ENCODE peak calls at places on chromosomes 7 and 10, in four cellular contexts. I, G, S and B are unnamed samples. For H3K27me3 and H3K4me1, the result is how much of the 10 kb centered on the place peaks cover.

GRCh38 chr7:80967536-80968297 is 48.9 kb upstream of the SEMA3C start:
- DNase-seq in I (no peak), G (no peak), S (peak), B (no peak)

GRCh38 chr7:351681-352480 is 61.9 kb downstream of the FOXL3 start:
- DNase-seq in I (no peak), G (no peak), S (no peak), B (no peak)

GRCh38 chr10:50561266-50561665 is 62.5 kb downstream of the SGMS1 start:
- DNase-seq in I (peak), G (no peak), S (peak), B (no peak)

GRCh38 chr10:103843854-103844567 is 11.4 kb downstream of the SH3PXD2A start:
- DNase-seq in I (peak), G (no peak), S (peak), B (no peak)

GRCh38 chr7:145848691-145849090 is 267.9 kb upstream of the CNTNAP2 start:
- DNase-seq in I (no peak), G (no peak), S (no peak), B (no peak)

GRCh38 chr10:114291516-114291915 is 52.5 kb downstream of the VWA2 start:
- DNase-seq in I (no peak), G (no peak), S (no peak), B (no peak)

GRCh38 chr7:155896531-155897263 is 84.4 kb upstream of the SHH start:
- DNase-seq in I (no peak), G (no peak), S (no peak), B (no peak)

GRCh38 chr7:138204285-138204988 is 128.2 kb downstream of the AKR1D1 start:
- DNase-seq in I (no peak), G (no peak), S (no peak), B (no peak)

GRCh38 chr7:143385891-143386781 is 5.0 kb downstream of the ZYX start:
- DNase-seq in I (no peak), G (no peak), S (no peak), B (peak)

GRCh38 chr7:31970501-31970900 is 99.7 kb downstream of the PDE1C start:
- DNase-seq in I (no peak), G (no peak), S (no peak), B (no peak)

GRCh38 chr7:100477871-100478248 is 1.2 kb downstream of the TSC22D4 start:
- DNase-seq in I (no peak), G (no peak), S (peak), B (no peak)

GRCh38 chr10:78248651-78249464 is 215.2 kb downstream of the RPS24 start:
- DNase-seq in I (no peak), G (no peak), S (peak), B (no peak)

GRCh38 chr7:98657736-98658135 is 40.7 kb downstream of the NPTX2 start:
- DNase-seq in I (no peak), G (no peak), S (no peak), B (no peak)

GRCh38 chr7:150996289-150997074 is 5.7 kb downstream of the NOS3 start:
- DNase-seq in I (no peak), G (no peak), S (no peak), B (no peak)

GRCh38 chr10:90959826-90960225 is 38.9 kb upstream of the ANKRD1 start:
- DNase-seq in I (no peak), G (no peak), S (no peak), B (no peak)

GRCh38 chr7:73437091-73437490 is 3.5 kb downstream of the FZD9 start:
- DNase-seq in I (no peak), G (no peak), S (no peak), B (no peak)

GRCh38 chr7:27162930-27163775 is 2.2 kb downstream of the HOXA9 start:
- DNase-seq in I (no peak), G (no peak), S (no peak), B (no peak)

GRCh38 chr10:47182934-47183725 is 116.9 kb upstream of the GDF10 start:
- DNase-seq in I (no peak), G (no peak), S (no peak), B (no peak)

GRCh38 chr7:18488047-18488446 is 7.5 kb upstream of the HDAC9 start:
- DNase-seq in I (no peak), G (no peak), S (no peak), B (no peak)

GRCh38 chr7:37901236-37901827 is 15.3 kb downstream of the SFRP4 start:
- DNase-seq in I (no peak), G (no peak), S (peak), B (no peak)

GRCh38 chr10:76624470-76624869 is 1013.1 kb downstream of the KCNMA1 start:
- DNase-seq in I (no peak), G (no peak), S (no peak), B (no peak)

GRCh38 chr7:77288676-77289320 is 89.2 kb upstream of the FGL2 start:
- DNase-seq in I (no peak), G (no peak), S (no peak), B (no peak)

GRCh38 chr10:93408788-93409187 is 73.3 kb downstream of the MYOF start:
- DNase-seq in I (no peak), G (no peak), S (no peak), B (no peak)

GRCh38 chr7:47358357-47358756 is 223.6 kb downstream of the TNS3 start:
- DNase-seq in I (no peak), G (no peak), S (no peak), B (no peak)

GRCh38 chr10:133274751-133275682 is 1.7 kb downstream of the ADAM8 start:
- DNase-seq in I (no peak), G (no peak), S (no peak), B (peak)

GRCh38 chr7:76149847-76150691 is 51.6 kb upstream of the SRRM3 start:
- DNase-seq in I (no peak), G (no peak), S (no peak), B (no peak)

GRCh38 chr10:101223274-101224059 is 5.8 kb downstream of the LBX1 start:
- DNase-seq in I (no peak), G (no peak), S (no peak), B (no peak)

GRCh38 chr10:101224910-101225823 is 4.1 kb downstream of the LBX1 start:
- DNase-seq in I (no peak), G (no peak), S (no peak), B (no peak)

GRCh38 chr10:101222683-101223273 is 6.5 kb downstream of the LBX1 start:
- DNase-seq in I (no peak), G (no peak), S (peak), B (no peak)

GRCh38 chr10:101225846-101226361 is 3.4 kb downstream of the LBX1 start:
- DNase-seq in I (no peak), G (no peak), S (no peak), B (no peak)

GRCh38 chr10:101224060-101224909 is 5.0 kb downstream of the LBX1 start:
- DNase-seq in I (no peak), G (no peak), S (no peak), B (no peak)
- H3K27me3 ChIP-seq in I (half or more), G (half or more), S (half or more), B (half or more)

DNA sequence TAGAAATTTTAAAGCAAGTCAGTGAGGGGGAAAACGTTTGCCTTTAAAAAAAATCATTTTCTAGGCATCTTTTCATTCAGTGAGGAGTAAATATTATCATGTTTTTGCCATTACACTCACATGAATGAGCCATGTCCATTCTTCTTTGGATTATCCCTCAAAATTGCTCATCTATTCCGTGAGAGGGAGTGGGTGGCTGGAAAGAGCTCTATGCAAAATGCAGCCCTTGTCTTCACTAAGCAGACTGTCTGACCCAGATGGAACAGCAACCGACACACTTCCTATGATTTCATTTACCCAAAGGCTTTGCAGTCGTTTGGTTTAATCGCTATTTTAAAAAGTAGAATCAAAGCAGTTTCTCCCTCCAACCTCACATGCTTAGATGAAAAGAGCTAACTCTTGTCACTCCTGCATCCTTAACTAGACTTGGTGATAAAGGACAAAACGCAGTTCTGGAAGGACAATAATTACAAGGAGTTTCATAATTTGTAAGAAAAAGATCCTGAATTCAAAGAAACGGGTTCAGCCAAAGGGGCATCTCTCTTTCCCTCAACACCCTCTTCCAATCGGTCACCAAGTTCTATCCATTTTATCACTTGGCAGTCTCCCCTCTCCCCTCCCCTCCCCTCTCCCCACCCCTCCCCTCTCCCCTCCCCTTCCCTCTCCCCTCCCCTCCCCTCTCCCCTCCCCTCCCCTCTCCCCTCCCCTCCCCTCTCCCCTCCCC is 198.2 kb upstream of the STK17A start:
- DNase-seq in I (no peak), G (no peak), S (no peak), B (no peak)
- H3K4me1 ChIP-seq in I (under half), G (under half), S (under half), B (under half)

GRCh38 chr7:122302826-122303521 is 1.6 kb downstream of the FEZF1 start:
- DNase-seq in I (no peak), G (no peak), S (no peak), B (no peak)

GRCh38 chr7:122303522-122303970 is 1.0 kb downstream of the FEZF1 start:
- DNase-seq in I (no peak), G (no peak), S (no peak), B (no peak)

GRCh38 chr7:122300607-122301079 is 3.9 kb downstream of the FEZF1 start:
- DNase-seq in I (no peak), G (no peak), S (no peak), B (no peak)

GRCh38 chr7:122301291-122301690 is 3.3 kb downstream of the FEZF1 start:
- DNase-seq in I (no peak), G (no peak), S (no peak), B (no peak)

GRCh38 chr7:122301858-122302745 is 2.4 kb downstream of the FEZF1 start:
- DNase-seq in I (no peak), G (no peak), S (no peak), B (no peak)
- H3K27me3 ChIP-seq in I (half or more), G (half or more), S (half or more), B (under half)

GRCh38 chr10:60809157-60809556 is 30.9 kb downstream of the CDK1 start:
- DNase-seq in I (no peak), G (no peak), S (peak), B (no peak)

GRCh38 chr10:60808031-60808430 is 29.8 kb downstream of the CDK1 start:
- DNase-seq in I (no peak), G (no peak), S (no peak), B (no peak)

GRCh38 chr10:60806951-60807350 is 28.7 kb downstream of the CDK1 start:
- DNase-seq in I (no peak), G (no peak), S (no peak), B (no peak)

GRCh38 chr10:60810437-60811182 is 32.3 kb downstream of the CDK1 start:
- DNase-seq in I (peak), G (no peak), S (peak), B (no peak)

DNA sequence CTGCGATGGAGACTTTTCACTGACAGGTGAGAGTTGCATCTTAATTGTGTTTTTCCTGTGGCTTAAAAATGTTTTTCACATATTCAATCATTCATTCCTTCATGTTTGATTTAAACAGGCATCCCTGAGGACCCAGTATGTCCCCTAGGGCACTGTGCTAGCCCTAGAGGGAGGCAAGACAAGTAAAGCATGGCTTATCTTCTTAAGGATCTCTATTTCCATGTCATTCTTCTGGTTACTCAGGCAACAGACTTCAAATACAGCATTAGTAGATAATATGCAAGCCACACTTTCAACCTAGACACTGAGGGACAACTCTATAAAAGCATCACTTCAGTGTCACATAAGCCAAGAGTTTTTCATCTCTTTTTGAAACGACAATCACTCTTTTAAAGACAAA is 29.2 kb downstream of the CDK1 start:
- DNase-seq in I (no peak), G (no peak), S (no peak), B (no peak)
- H3K4me1 ChIP-seq in I (under half), G (under half), S (under half), B (under half)

GRCh38 chr7:4929005-4929404 is 30.0 kb downstream of the MMD2 start:
- DNase-seq in I (no peak), G (no peak), S (no peak), B (no peak)
- H3K27me3 ChIP-seq in I (under half), G (under half), S (under half), B (under half)

DNA sequence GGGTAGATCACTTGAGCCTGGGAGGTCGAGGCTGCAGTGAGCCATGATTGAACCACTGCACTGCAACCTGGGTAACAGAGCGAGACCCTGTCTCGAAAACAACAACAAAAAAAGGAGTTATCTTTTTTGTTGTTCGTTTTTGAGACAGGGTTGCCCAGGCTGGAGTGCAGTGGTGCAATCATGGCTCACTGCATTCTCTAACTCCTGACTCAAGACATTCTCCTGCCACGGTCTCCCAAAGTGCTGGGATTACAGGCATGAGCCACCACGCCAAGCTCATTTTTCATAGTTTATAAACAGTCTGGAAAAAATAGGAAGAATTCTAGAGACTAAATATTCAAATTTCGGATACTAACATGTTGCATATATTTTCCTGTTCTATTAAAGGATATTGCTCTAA is 29.4 kb downstream of the SFXN4 start:
- DNase-seq in I (no peak), G (no peak), S (peak), B (no peak)
- H3K4me1 ChIP-seq in I (under half), G (under half), S (under half), B (under half)

DNA sequence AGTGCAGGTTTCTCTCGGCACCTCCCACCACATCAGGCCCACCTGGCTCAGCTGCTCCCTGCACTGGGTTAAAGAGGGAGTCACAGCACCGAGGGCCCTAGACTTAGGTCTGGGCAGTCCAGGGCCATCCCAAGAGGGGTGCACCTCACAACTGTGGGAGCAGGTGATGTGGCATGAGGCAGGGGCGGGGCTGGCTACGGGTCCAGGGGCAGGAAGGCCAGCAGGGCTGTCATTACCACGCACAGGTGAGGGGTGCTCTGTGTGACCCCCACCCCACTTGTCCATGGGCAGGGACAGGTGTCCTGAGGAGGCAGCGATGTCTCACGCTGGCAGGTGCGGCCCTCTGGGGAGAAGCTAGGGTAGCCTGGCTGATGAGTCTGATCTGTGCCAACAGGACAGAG is 40.5 kb upstream of the DPYSL4 start:
- DNase-seq in I (no peak), G (no peak), S (no peak), B (no peak)
- H3K27me3 ChIP-seq in I (under half), G (under half), S (under half), B (under half)

GRCh38 chr7:1665721-1666250 is 4.3 kb upstream of the ELFN1 start:
- DNase-seq in I (no peak), G (no peak), S (peak), B (no peak)

GRCh38 chr7:1666251-1666778 is 3.8 kb upstream of the ELFN1 start:
- DNase-seq in I (no peak), G (no peak), S (peak), B (no peak)

GRCh38 chr7:1668486-1668931 is 1.6 kb upstream of the ELFN1 start:
- DNase-seq in I (no peak), G (no peak), S (no peak), B (no peak)

GRCh38 chr7:1667566-1668485 is 2.3 kb upstream of the ELFN1 start:
- DNase-seq in I (no peak), G (no peak), S (peak), B (no peak)

GRCh38 chr7:1666779-1667565 is 3.1 kb upstream of the ELFN1 start:
- DNase-seq in I (no peak), G (no peak), S (peak), B (no peak)
- H3K4me1 ChIP-seq in I (under half), G (half or more), S (under half), B (under half)